ENCODE peak calls at places on chromosome 3, in six cellular contexts. D is ascending aorta, A is choroid plexus epithelial cell, J is tibial artery, I is transverse colon, P is HFF-Myc. O is an unnamed sample.

GRCh38 chr3:43752908-43753307 is 62.2 kb downstream of the ABHD5 start:
- DNase-seq in A (no peak), D (no peak), I (no peak), P (no peak), J (no peak), O (no peak)

GRCh38 chr3:60094392-60094947 is 1044.6 kb upstream of the CFAP20DC start:
- DNase-seq in A (no peak), J (no peak), P (no peak), D (no peak), I (no peak), O (no peak)

GRCh38 chr3:55169608-55170010 is 241.8 kb upstream of the LRTM1 start:
- DNase-seq in A (peak), D (no peak), I (no peak), J (no peak), P (peak), O (no peak)

GRCh38 chr3:50502584-50503423 is 630 bp downstream of the CACNA2D2 start:
- DNase-seq in D (no peak), J (no peak), I (no peak), P (no peak), A (no peak), O (no peak)

GRCh38 chr3:102124301-102125158 is 275.2 kb downstream of the NFKBIZ start:
- DNase-seq in D (no peak), I (no peak), A (peak), P (no peak), J (no peak), O (no peak)

GRCh38 chr3:46898321-46899150 is 21.0 kb downstream of the PTH1R start:
- DNase-seq in A (no peak), I (no peak), J (no peak), D (no peak), P (no peak), O (no peak)

GRCh38 chr3:14377838-14378169 is 24.6 kb upstream of the SLC6A6 start:
- DNase-seq in J (no peak), A (no peak), D (peak), P (no peak), I (peak), O (no peak)

GRCh38 chr3:120678984-120679383 is 3.1 kb downstream of the HGD start:
- DNase-seq in A (peak), P (no peak), D (no peak), J (no peak), I (no peak), O (no peak)

GRCh38 chr3:46906471-46907058 is 29.0 kb downstream of the PTH1R start:
- DNase-seq in D (peak), P (no peak), J (peak), I (no peak), A (no peak), O (no peak)

GRCh38 chr3:124829175-124829818 is 57.9 kb downstream of the ITGB5 start:
- DNase-seq in J (peak), A (no peak), D (no peak), I (no peak), P (no peak), O (no peak)

GRCh38 chr3:14125193-14126016 is 553 bp downstream of the TMEM43 start:
- DNase-seq in A (peak), D (peak), I (peak), J (peak), P (peak), O (no peak)

GRCh38 chr3:51703776-51704510 is 2.9 kb upstream of the GRM2 start:
- DNase-seq in I (no peak), P (no peak), D (no peak), J (no peak), A (no peak), O (no peak)
- TF ChIP-seq CTCF in I (no peak), P (no peak), D (no peak), J (no peak), A (no peak), O (no peak)

DNA sequence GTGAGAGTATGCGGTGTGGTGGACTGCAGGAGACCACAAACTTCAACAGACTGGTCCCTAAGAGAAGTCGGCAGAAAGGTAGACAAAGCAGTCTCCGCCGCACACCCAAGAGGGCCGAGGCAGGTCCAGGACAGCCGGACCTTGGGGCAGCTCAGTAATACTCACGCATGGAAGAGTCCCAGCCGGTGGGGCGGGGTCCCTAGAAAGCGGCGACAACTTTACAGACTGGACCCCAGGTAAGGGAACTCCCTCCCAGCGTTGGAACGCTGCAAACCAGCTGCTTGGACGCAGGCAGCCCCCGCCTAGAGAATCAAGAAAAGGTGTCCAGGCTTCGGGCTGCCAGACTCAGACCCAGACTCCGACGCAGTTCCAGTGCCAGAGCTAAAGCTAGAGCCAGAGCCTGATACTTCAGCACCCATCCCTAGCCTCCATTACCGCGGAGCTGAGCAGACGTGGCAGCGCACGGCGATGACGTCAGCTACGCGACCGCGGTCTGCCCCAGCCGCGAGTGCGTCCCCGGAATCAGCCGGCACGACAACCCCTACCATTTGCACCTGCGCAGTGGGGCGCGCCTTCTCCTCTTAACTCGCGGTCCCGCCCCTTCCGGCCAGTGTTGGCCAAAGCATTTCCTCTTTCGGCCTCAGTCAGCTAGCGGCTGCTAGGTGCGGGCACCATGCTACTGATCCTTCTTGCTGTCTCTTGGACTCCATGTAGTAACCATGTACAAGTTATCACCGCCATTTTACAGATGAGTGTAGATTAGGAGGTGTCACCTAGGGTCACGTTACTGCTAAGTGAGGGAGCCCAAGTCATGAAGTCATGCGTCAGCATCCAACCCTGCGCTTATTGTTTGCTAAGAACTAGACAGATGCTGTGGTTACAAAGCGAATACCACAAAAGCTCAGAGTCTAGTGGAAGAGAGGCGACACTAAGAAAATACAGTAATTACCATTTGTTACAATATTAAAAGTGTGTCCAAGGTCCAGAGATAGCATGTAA is at the start of gene TMEM39A:
- DNase-seq in A (peak), I (peak), J (peak), D (peak), P (peak), O (peak)
- TF ChIP-seq CTCF in A (no peak), I (peak), J (no peak), D (no peak), P (no peak), O (no peak)

GRCh38 chr3:180804871-180805430 is 107.5 kb upstream of the FXR1 start:
- DNase-seq in I (no peak), D (peak), A (peak), P (no peak), J (no peak), O (no peak)
- TF ChIP-seq CTCF in I (no peak), D (no peak), A (peak), P (no peak), J (peak), O (no peak)

DNA sequence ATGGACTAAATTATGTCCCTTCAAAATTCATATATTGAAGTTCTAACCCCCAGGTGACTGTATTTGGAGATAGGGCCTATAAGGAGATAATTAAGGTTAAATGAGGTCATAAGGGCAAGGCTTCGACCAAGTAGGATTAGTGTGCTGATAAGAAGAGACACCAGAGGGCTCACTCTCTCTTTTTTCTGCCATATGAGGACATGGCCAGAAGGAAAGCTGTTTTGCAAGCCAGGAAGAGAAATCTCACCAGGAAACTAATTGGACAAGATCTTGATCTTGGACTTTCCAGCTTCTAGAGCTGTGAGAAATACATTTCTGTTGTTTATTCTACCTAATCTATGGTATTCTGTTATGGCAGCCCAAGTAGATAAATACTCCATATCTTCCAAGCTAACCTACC is 503.6 kb upstream of the NAALADL2 start:
- DNase-seq in A (peak), J (no peak), D (no peak), P (no peak), I (no peak), O (no peak)
- TF ChIP-seq CTCF in A (peak), J (no peak), D (no peak), P (no peak), I (peak), O (no peak)